ENCODE peak calls at places on chromosomes 1 and 21, in eight cellular contexts. F, N, E, I, G, V, A and X are unnamed samples. For H3K4me1, the result is how much of the 10 kb centered on the place peaks cover.

GRCh38 chr1:241972703-241973375 is 15.3 kb downstream of the BECN2 start:
- DNase-seq in F (peak), N (no peak), E (no peak), I (no peak), G (peak), V (peak), A (no peak), X (no peak)

GRCh38 chr1:191025896-191026642 is 548.4 kb upstream of the BRINP3 start:
- DNase-seq in F (no peak), N (no peak), E (no peak), I (no peak), G (no peak), V (no peak), A (no peak), X (no peak)

GRCh38 chr1:53137729-53138128 is 4.7 kb downstream of the SLC1A7 start:
- DNase-seq in F (no peak), N (no peak), E (no peak), I (no peak), G (no peak), V (no peak), A (no peak), X (no peak)

GRCh38 chr1:118326960-118327629 is 142.1 kb upstream of the SPAG17 start:
- DNase-seq in F (no peak), N (no peak), E (no peak), I (no peak), G (no peak), V (no peak), A (no peak), X (no peak)

GRCh38 chr1:85824066-85824835 is 116.0 kb upstream of the ZNHIT6 start:
- DNase-seq in F (no peak), N (no peak), E (no peak), I (no peak), G (no peak), V (no peak), A (no peak), X (no peak)

GRCh38 chr1:23963617-23964234 is 4.1 kb downstream of the PNRC2 start:
- DNase-seq in F (no peak), N (no peak), E (no peak), I (no peak), G (no peak), V (no peak), A (no peak), X (no peak)

GRCh38 chr1:106756752-106757151 is 299.7 kb upstream of the PRMT6 start:
- DNase-seq in F (peak), N (no peak), E (no peak), I (no peak), G (no peak), V (no peak), A (no peak), X (no peak)

GRCh38 chr1:47066931-47067330 is at the start of gene CYP4Z1:
- DNase-seq in F (no peak), N (no peak), E (no peak), I (no peak), G (no peak), V (no peak), A (no peak), X (no peak)

GRCh38 chr21:25934771-25935224 is 200.0 kb downstream of the GABPA start:
- DNase-seq in F (peak), N (peak), E (peak), I (peak), G (no peak), V (peak), A (peak), X (peak)

GRCh38 chr1:230212405-230212936 is 145.4 kb downstream of the GALNT2 start:
- DNase-seq in F (no peak), N (no peak), E (peak), I (peak), G (no peak), V (no peak), A (no peak), X (no peak)

GRCh38 chr1:18858070-18858688 is 1.3 kb downstream of the TAS1R2 start:
- DNase-seq in F (no peak), N (no peak), E (no peak), I (no peak), G (no peak), V (no peak), A (no peak), X (no peak)

GRCh38 chr1:209899948-209900347 is 38.1 kb upstream of the SYT14 start:
- DNase-seq in F (peak), N (no peak), E (no peak), I (peak), G (peak), V (no peak), A (peak), X (no peak)

GRCh38 chr1:119097380-119097779 is 43.1 kb downstream of the WARS2 start:
- DNase-seq in F (peak), N (peak), E (no peak), I (no peak), G (no peak), V (peak), A (no peak), X (no peak)

GRCh38 chr21:32507342-32507919 is 77.9 kb downstream of the TCP10L start:
- DNase-seq in F (no peak), N (no peak), E (no peak), I (no peak), G (no peak), V (no peak), A (no peak), X (no peak)

GRCh38 chr1:211731456-211732275 is 56.2 kb upstream of the NEK2 start:
- DNase-seq in F (no peak), N (no peak), E (no peak), I (no peak), G (no peak), V (no peak), A (no peak), X (no peak)

GRCh38 chr1:56200921-56201320 is 378.4 kb downstream of the PLPP3 start:
- DNase-seq in F (no peak), N (peak), E (no peak), I (no peak), G (no peak), V (no peak), A (no peak), X (no peak)

GRCh38 chr1:239951518-239952130 is 140.1 kb upstream of the FMN2 start:
- DNase-seq in F (peak), N (peak), E (peak), I (peak), G (peak), V (peak), A (peak), X (no peak)

GRCh38 chr1:206108635-206109034 is 8.6 kb downstream of the AVPR1B start:
- DNase-seq in F (no peak), N (no peak), E (no peak), I (no peak), G (no peak), V (no peak), A (no peak), X (no peak)

GRCh38 chr1:2785631-2786328 is 15.7 kb downstream of the TTC34 start:
- DNase-seq in F (no peak), N (no peak), E (no peak), I (no peak), G (no peak), V (no peak), A (no peak), X (no peak)

GRCh38 chr1:64357376-64357775 is 112.6 kb upstream of the CACHD1 start:
- DNase-seq in F (no peak), N (no peak), E (no peak), I (no peak), G (no peak), V (no peak), A (no peak), X (no peak)

GRCh38 chr1:78274814-78275213 is 216.0 kb upstream of the PTGFR start:
- DNase-seq in F (peak), N (peak), E (no peak), I (no peak), G (no peak), V (peak), A (no peak), X (no peak)

GRCh38 chr1:81950845-81951244 is 150.1 kb downstream of the ADGRL2 start:
- DNase-seq in F (no peak), N (peak), E (no peak), I (no peak), G (no peak), V (no peak), A (no peak), X (no peak)

GRCh38 chr1:154902920-154903566 is 33.0 kb upstream of the KCNN3 start:
- DNase-seq in F (no peak), N (no peak), E (no peak), I (no peak), G (no peak), V (no peak), A (no peak), X (no peak)

GRCh38 chr1:150235436-150235851 is 468 bp downstream of the ANP32E start:
- DNase-seq in F (peak), N (no peak), E (peak), I (peak), G (peak), V (no peak), A (no peak), X (no peak)

GRCh38 chr1:193366764-193367507 is 180.5 kb upstream of the B3GALT2 start:
- DNase-seq in F (peak), N (peak), E (no peak), I (no peak), G (no peak), V (no peak), A (no peak), X (no peak)

GRCh38 chr1:7218210-7218832 is 433.1 kb downstream of the CAMTA1 start:
- DNase-seq in F (peak), N (peak), E (peak), I (peak), G (peak), V (peak), A (peak), X (no peak)

GRCh38 chr21:43703068-43703880 is 15.7 kb upstream of the PDXK start:
- DNase-seq in F (peak), N (peak), E (peak), I (peak), G (peak), V (peak), A (peak), X (no peak)

GRCh38 chr1:44288883-44289282 is 66.2 kb downstream of the ERI3 start:
- DNase-seq in F (no peak), N (no peak), E (peak), I (no peak), G (no peak), V (no peak), A (peak), X (no peak)

GRCh38 chr1:183331095-183331742 is 87.0 kb downstream of the NMNAT2 start:
- DNase-seq in F (peak), N (no peak), E (no peak), I (no peak), G (peak), V (no peak), A (no peak), X (no peak)

GRCh38 chr1:233157245-233157644 is 138.3 kb downstream of the PCNX2 start:
- DNase-seq in F (no peak), N (no peak), E (no peak), I (no peak), G (no peak), V (no peak), A (no peak), X (no peak)

GRCh38 chr1:23215751-23216449 is 1.4 kb downstream of the HTR1D start:
- DNase-seq in F (no peak), N (no peak), E (no peak), I (no peak), G (no peak), V (no peak), A (no peak), X (no peak)

GRCh38 chr21:45636921-45637646 is 6.4 kb upstream of the PCBP3 start:
- DNase-seq in F (peak), N (no peak), E (no peak), I (no peak), G (no peak), V (no peak), A (no peak), X (peak)

GRCh38 chr1:94422115-94422820 is 4.1 kb downstream of the ABCD3 start:
- DNase-seq in F (peak), N (peak), E (no peak), I (no peak), G (no peak), V (no peak), A (no peak), X (no peak)

GRCh38 chr21:36792505-36792967 is 93.6 kb downstream of the SIM2 start:
- DNase-seq in F (peak), N (peak), E (no peak), I (no peak), G (no peak), V (no peak), A (no peak), X (peak)

GRCh38 chr1:236112332-236112627 is 30.1 kb upstream of the GPR137B start:
- DNase-seq in F (no peak), N (no peak), E (no peak), I (no peak), G (no peak), V (no peak), A (no peak), X (no peak)

GRCh38 chr1:7886346-7886745 is 33.5 kb upstream of the UTS2 start:
- DNase-seq in F (peak), N (peak), E (no peak), I (no peak), G (no peak), V (peak), A (no peak), X (no peak)

GRCh38 chr1:3345792-3346191 is 108.7 kb upstream of the ARHGEF16 start:
- DNase-seq in F (no peak), N (no peak), E (no peak), I (no peak), G (no peak), V (no peak), A (no peak), X (no peak)

DNA sequence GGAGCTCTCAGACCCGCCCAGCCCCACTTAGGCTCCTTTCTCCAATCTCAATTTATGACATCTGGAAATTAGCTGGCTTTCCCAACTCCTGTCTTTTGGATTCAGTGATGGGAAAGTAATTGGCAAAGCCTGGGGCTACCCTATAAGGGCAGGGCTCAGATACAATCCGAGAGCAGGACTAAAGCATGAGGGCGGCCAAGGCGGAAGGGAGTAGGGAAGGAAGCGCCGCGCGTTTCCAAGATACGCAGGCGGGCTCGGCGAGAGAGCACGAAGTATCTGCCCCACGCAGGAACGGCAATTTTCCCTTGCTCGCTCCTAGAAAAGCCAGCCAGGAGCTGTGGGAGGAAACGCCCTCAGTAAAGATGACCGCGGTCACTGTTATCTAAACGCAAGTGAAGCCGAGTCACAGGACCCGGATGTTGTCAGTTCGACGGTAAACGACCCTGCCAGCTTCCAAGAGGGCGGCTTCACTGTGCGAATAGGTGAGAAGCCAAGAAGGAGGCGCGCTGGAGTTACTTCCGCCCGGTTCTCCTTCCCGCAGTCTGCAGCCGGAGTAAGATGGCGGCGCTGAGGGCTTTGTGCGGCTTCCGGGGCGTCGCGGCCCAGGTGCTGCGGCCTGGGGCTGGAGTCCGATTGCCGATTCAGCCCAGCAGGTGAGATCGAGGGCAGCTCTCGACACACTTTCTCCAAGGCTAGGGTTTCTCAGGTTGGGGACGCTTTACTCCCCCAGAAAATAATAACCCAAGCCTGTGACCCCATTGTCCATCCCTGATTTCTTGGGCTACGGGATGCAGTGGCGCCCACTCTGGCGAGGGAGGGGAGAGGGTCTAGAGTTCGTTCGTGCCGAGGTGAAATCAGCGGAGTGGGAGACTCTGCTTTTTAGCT is at the start of gene NDUFS2:
- DNase-seq in F (peak), N (peak), E (peak), I (peak), G (peak), V (peak), A (peak), X (no peak)
- H3K4me1 ChIP-seq in F (under half), N (under half), E (half or more), I (under half), G (half or more), V (under half), A (under half), X (half or more)

DNA sequence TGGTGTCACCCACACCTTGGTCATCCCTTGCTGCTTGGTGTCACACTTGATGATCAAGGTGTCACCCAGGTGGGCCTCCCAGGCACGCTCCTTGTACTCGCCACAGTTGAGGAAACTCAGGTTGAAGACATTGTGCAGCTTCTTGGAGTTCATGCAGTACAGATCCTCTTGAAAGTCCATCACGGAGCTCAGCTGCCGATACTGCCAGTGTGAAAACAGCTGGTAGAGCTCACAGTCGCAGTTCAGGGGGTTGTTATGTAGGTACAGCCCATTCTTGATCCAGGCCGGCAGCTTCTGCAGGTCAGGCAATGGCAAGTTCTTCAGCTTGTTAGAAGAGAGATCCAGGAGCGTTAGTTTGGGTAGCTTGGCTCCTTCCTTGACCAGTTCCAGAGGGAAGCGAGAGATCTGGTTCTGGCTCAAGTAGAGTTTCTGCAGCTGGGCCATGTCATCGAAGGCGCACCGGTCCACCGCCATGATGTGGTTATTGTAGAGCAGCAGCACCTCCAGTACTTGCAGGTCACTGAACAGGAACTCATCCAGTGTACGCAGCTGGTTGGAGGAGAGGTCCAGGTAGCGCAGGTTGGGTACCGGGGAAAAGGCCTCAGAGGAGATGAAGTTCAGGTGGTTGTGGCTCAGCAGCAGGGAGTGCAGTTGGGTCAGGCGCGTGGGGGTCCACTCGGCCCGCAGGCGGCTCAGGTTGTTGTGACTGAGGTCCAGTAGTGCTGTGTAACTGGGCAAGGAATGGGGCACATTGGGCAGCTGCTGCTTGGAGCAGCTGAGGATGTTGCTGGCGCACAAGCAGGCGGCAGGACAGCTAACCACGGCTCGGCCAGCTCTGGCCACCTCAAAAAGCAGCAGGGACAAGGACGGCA is 1.3 kb downstream of the AMIGO1 start:
- DNase-seq in F (no peak), N (no peak), E (no peak), I (no peak), G (no peak), V (no peak), A (no peak), X (no peak)
- H3K4me1 ChIP-seq in F (under half), N (under half), E (under half), I (under half), G (under half), V (under half), A (under half), X (under half)

DNA sequence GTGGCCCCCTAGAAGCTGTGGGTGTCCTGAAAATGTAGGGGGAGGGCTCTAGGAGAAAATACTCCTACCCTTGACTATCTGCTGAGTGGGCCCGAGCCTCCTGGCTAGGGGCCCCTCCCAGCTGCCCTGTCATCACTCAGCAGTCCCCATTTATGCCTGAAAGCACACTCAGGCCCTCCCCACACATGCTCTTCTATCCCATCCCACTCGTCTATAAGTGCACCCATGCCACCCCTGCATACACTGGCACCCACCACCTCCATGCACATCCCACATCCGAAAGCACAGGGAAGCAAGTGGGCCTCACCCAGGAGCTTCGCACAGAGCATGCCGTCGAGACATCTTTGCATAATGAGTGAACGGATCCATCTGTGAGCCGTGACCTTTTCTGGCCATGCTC is 80.4 kb upstream of the POU3F1 start:
- DNase-seq in F (no peak), N (no peak), E (no peak), I (no peak), G (no peak), V (no peak), A (no peak), X (no peak)
- H3K4me1 ChIP-seq in F (under half), N (under half), E (under half), I (under half), G (under half), V (under half), A (under half), X (under half)

GRCh38 chr1:30299393-30299792 is 424.0 kb downstream of the MATN1 start:
- DNase-seq in F (no peak), N (no peak), E (no peak), I (no peak), G (no peak), V (no peak), A (no peak), X (no peak)

GRCh38 chr1:30304080-30304479 is 419.3 kb downstream of the MATN1 start:
- DNase-seq in F (no peak), N (no peak), E (no peak), I (no peak), G (no peak), V (no peak), A (no peak), X (no peak)

GRCh38 chr1:30303387-30303786 is 420.0 kb downstream of the MATN1 start:
- DNase-seq in F (no peak), N (no peak), E (no peak), I (no peak), G (no peak), V (no peak), A (no peak), X (no peak)

GRCh38 chr1:30302808-30303310 is 420.5 kb downstream of the MATN1 start:
- DNase-seq in F (no peak), N (no peak), E (no peak), I (no peak), G (no peak), V (no peak), A (peak), X (no peak)

GRCh38 chr1:30300669-30301068 is 422.7 kb downstream of the MATN1 start:
- DNase-seq in F (no peak), N (no peak), E (no peak), I (no peak), G (no peak), V (no peak), A (peak), X (peak)
- H3K4me1 ChIP-seq in F (under half), N (under half), E (under half), I (under half), G (under half), V (under half), A (under half), X (under half)